ENCODE peak calls at places on chromosomes 13 and 19, in nine cellular contexts. One of them, this sample, is unnamed.

GRCh38 chr13:50130686-50131051 is 115.4 kb downstream of the KCNRG start:
- DNase-seq in NCI-H1930: no peak
- DNase-seq in head of caudate nucleus: no peak
- DNase-seq in activated CD8-positive, alpha-beta T cell treated with anti-CD3 and anti-CD28 coated beads, Interleukin-2, amount 10 ng/mL, durations not matched to agents 7 days and 5 days: no peak
- DNase-seq in lung: no peak
- DNase-seq in neural progenitor cell: peak
- DNase-seq in A673: no peak
- DNase-seq in heart left ventricle: peak
- DNase-seq in upper lobe of right lung: no peak
- DNase-seq in this sample: peak

GRCh38 chr13:33634526-33635111 is 183.3 kb upstream of the RFC3 start:
- DNase-seq in NCI-H1930: no peak
- DNase-seq in head of caudate nucleus: peak
- DNase-seq in activated CD8-positive, alpha-beta T cell treated with anti-CD3 and anti-CD28 coated beads, Interleukin-2, amount 10 ng/mL, durations not matched to agents 7 days and 5 days: no peak
- DNase-seq in lung: no peak
- DNase-seq in neural progenitor cell: no peak
- DNase-seq in A673: no peak
- DNase-seq in heart left ventricle: no peak
- DNase-seq in upper lobe of right lung: no peak
- DNase-seq in this sample: no peak

GRCh38 chr13:77859450-77859849 is 59.2 kb downstream of the EDNRB start:
- DNase-seq in NCI-H1930: no peak
- DNase-seq in head of caudate nucleus: no peak
- DNase-seq in activated CD8-positive, alpha-beta T cell treated with anti-CD3 and anti-CD28 coated beads, Interleukin-2, amount 10 ng/mL, durations not matched to agents 7 days and 5 days: no peak
- DNase-seq in lung: no peak
- DNase-seq in neural progenitor cell: no peak
- DNase-seq in A673: peak
- DNase-seq in heart left ventricle: no peak
- DNase-seq in upper lobe of right lung: no peak
- DNase-seq in this sample: peak

GRCh38 chr13:59086147-59086546 is 1077.6 kb downstream of the DIAPH3 start:
- DNase-seq in NCI-H1930: no peak
- DNase-seq in head of caudate nucleus: no peak
- DNase-seq in activated CD8-positive, alpha-beta T cell treated with anti-CD3 and anti-CD28 coated beads, Interleukin-2, amount 10 ng/mL, durations not matched to agents 7 days and 5 days: no peak
- DNase-seq in lung: no peak
- DNase-seq in neural progenitor cell: no peak
- DNase-seq in A673: peak
- DNase-seq in heart left ventricle: no peak
- DNase-seq in upper lobe of right lung: no peak
- DNase-seq in this sample: peak

GRCh38 chr13:52348983-52349780 is 56.8 kb downstream of the THSD1 start:
- DNase-seq in NCI-H1930: no peak
- DNase-seq in head of caudate nucleus: peak
- DNase-seq in activated CD8-positive, alpha-beta T cell treated with anti-CD3 and anti-CD28 coated beads, Interleukin-2, amount 10 ng/mL, durations not matched to agents 7 days and 5 days: no peak
- DNase-seq in lung: no peak
- DNase-seq in neural progenitor cell: no peak
- DNase-seq in A673: peak
- DNase-seq in heart left ventricle: no peak
- DNase-seq in upper lobe of right lung: no peak
- DNase-seq in this sample: peak

GRCh38 chr13:33676700-33677048 is 141.3 kb upstream of the RFC3 start:
- DNase-seq in NCI-H1930: no peak
- DNase-seq in head of caudate nucleus: peak
- DNase-seq in activated CD8-positive, alpha-beta T cell treated with anti-CD3 and anti-CD28 coated beads, Interleukin-2, amount 10 ng/mL, durations not matched to agents 7 days and 5 days: no peak
- DNase-seq in lung: peak
- DNase-seq in neural progenitor cell: no peak
- DNase-seq in A673: peak
- DNase-seq in heart left ventricle: peak
- DNase-seq in upper lobe of right lung: no peak
- DNase-seq in this sample: peak

GRCh38 chr13:97366172-97366688 is 67.7 kb upstream of the RAP2A start:
- DNase-seq in NCI-H1930: no peak
- DNase-seq in head of caudate nucleus: no peak
- DNase-seq in activated CD8-positive, alpha-beta T cell treated with anti-CD3 and anti-CD28 coated beads, Interleukin-2, amount 10 ng/mL, durations not matched to agents 7 days and 5 days: no peak
- DNase-seq in lung: no peak
- DNase-seq in neural progenitor cell: no peak
- DNase-seq in A673: peak
- DNase-seq in heart left ventricle: no peak
- DNase-seq in upper lobe of right lung: no peak
- DNase-seq in this sample: no peak

GRCh38 chr13:87671031-87671823 is at the start of gene SLITRK5:
- DNase-seq in NCI-H1930: peak
- DNase-seq in head of caudate nucleus: peak
- DNase-seq in activated CD8-positive, alpha-beta T cell treated with anti-CD3 and anti-CD28 coated beads, Interleukin-2, amount 10 ng/mL, durations not matched to agents 7 days and 5 days: peak
- DNase-seq in lung: peak
- DNase-seq in neural progenitor cell: peak
- DNase-seq in A673: peak
- DNase-seq in heart left ventricle: peak
- DNase-seq in upper lobe of right lung: peak
- DNase-seq in this sample: peak

GRCh38 chr13:106033634-106034033 is 501.8 kb downstream of the EFNB2 start:
- DNase-seq in NCI-H1930: no peak
- DNase-seq in head of caudate nucleus: no peak
- DNase-seq in activated CD8-positive, alpha-beta T cell treated with anti-CD3 and anti-CD28 coated beads, Interleukin-2, amount 10 ng/mL, durations not matched to agents 7 days and 5 days: no peak
- DNase-seq in lung: no peak
- DNase-seq in neural progenitor cell: no peak
- DNase-seq in A673: peak
- DNase-seq in heart left ventricle: no peak
- DNase-seq in upper lobe of right lung: no peak
- DNase-seq in this sample: peak

GRCh38 chr19:31317542-31317941 is 31.7 kb downstream of the TSHZ3 start:
- DNase-seq in NCI-H1930: no peak
- DNase-seq in head of caudate nucleus: no peak
- DNase-seq in activated CD8-positive, alpha-beta T cell treated with anti-CD3 and anti-CD28 coated beads, Interleukin-2, amount 10 ng/mL, durations not matched to agents 7 days and 5 days: no peak
- DNase-seq in lung: no peak
- DNase-seq in neural progenitor cell: no peak
- DNase-seq in A673: no peak
- DNase-seq in heart left ventricle: no peak
- DNase-seq in upper lobe of right lung: no peak
- DNase-seq in this sample: no peak

GRCh38 chr13:99071666-99072065 is 93.8 kb upstream of the DOCK9 start:
- DNase-seq in NCI-H1930: no peak
- DNase-seq in head of caudate nucleus: no peak
- DNase-seq in activated CD8-positive, alpha-beta T cell treated with anti-CD3 and anti-CD28 coated beads, Interleukin-2, amount 10 ng/mL, durations not matched to agents 7 days and 5 days: no peak
- DNase-seq in lung: no peak
- DNase-seq in neural progenitor cell: no peak
- DNase-seq in A673: no peak
- DNase-seq in heart left ventricle: no peak
- DNase-seq in upper lobe of right lung: no peak
- DNase-seq in this sample: no peak

GRCh38 chr19:45571457-45572220 is 13.0 kb downstream of the OPA3 start:
- DNase-seq in NCI-H1930: no peak
- DNase-seq in head of caudate nucleus: no peak
- DNase-seq in activated CD8-positive, alpha-beta T cell treated with anti-CD3 and anti-CD28 coated beads, Interleukin-2, amount 10 ng/mL, durations not matched to agents 7 days and 5 days: no peak
- DNase-seq in lung: no peak
- DNase-seq in neural progenitor cell: no peak
- DNase-seq in A673: no peak
- DNase-seq in heart left ventricle: no peak
- DNase-seq in upper lobe of right lung: no peak
- DNase-seq in this sample: no peak

GRCh38 chr19:49894879-49895565 is 1.7 kb downstream of the IL4I1 start:
- DNase-seq in NCI-H1930: no peak
- DNase-seq in head of caudate nucleus: no peak
- DNase-seq in activated CD8-positive, alpha-beta T cell treated with anti-CD3 and anti-CD28 coated beads, Interleukin-2, amount 10 ng/mL, durations not matched to agents 7 days and 5 days: no peak
- DNase-seq in lung: no peak
- DNase-seq in neural progenitor cell: no peak
- DNase-seq in A673: no peak
- DNase-seq in heart left ventricle: no peak
- DNase-seq in upper lobe of right lung: no peak
- DNase-seq in this sample: no peak

GRCh38 chr19:892243-892996 is 567 bp downstream of the MED16 start:
- DNase-seq in NCI-H1930: no peak
- DNase-seq in head of caudate nucleus: no peak
- DNase-seq in activated CD8-positive, alpha-beta T cell treated with anti-CD3 and anti-CD28 coated beads, Interleukin-2, amount 10 ng/mL, durations not matched to agents 7 days and 5 days: peak
- DNase-seq in lung: no peak
- DNase-seq in neural progenitor cell: peak
- DNase-seq in A673: peak
- DNase-seq in heart left ventricle: no peak
- DNase-seq in upper lobe of right lung: no peak
- DNase-seq in this sample: no peak

GRCh38 chr13:39106216-39106995 is 68.2 kb downstream of the NHLRC3 start:
- DNase-seq in NCI-H1930: peak
- DNase-seq in head of caudate nucleus: no peak
- DNase-seq in activated CD8-positive, alpha-beta T cell treated with anti-CD3 and anti-CD28 coated beads, Interleukin-2, amount 10 ng/mL, durations not matched to agents 7 days and 5 days: no peak
- DNase-seq in lung: no peak
- DNase-seq in neural progenitor cell: no peak
- DNase-seq in A673: no peak
- DNase-seq in heart left ventricle: no peak
- DNase-seq in upper lobe of right lung: no peak
- DNase-seq in this sample: no peak

GRCh38 chr19:6011206-6011605 is 33.3 kb upstream of the RANBP3 start:
- DNase-seq in NCI-H1930: no peak
- DNase-seq in head of caudate nucleus: no peak
- DNase-seq in activated CD8-positive, alpha-beta T cell treated with anti-CD3 and anti-CD28 coated beads, Interleukin-2, amount 10 ng/mL, durations not matched to agents 7 days and 5 days: no peak
- DNase-seq in lung: no peak
- DNase-seq in neural progenitor cell: no peak
- DNase-seq in A673: no peak
- DNase-seq in heart left ventricle: no peak
- DNase-seq in upper lobe of right lung: no peak
- DNase-seq in this sample: no peak

GRCh38 chr13:80547341-80547740 is 206.4 kb upstream of the SPRY2 start:
- DNase-seq in NCI-H1930: no peak
- DNase-seq in head of caudate nucleus: no peak
- DNase-seq in activated CD8-positive, alpha-beta T cell treated with anti-CD3 and anti-CD28 coated beads, Interleukin-2, amount 10 ng/mL, durations not matched to agents 7 days and 5 days: no peak
- DNase-seq in lung: no peak
- DNase-seq in neural progenitor cell: no peak
- DNase-seq in A673: no peak
- DNase-seq in heart left ventricle: no peak
- DNase-seq in upper lobe of right lung: no peak
- DNase-seq in this sample: no peak

GRCh38 chr13:25778808-25779207 is 273.0 kb downstream of the SHISA2 start:
- DNase-seq in NCI-H1930: no peak
- DNase-seq in head of caudate nucleus: no peak
- DNase-seq in activated CD8-positive, alpha-beta T cell treated with anti-CD3 and anti-CD28 coated beads, Interleukin-2, amount 10 ng/mL, durations not matched to agents 7 days and 5 days: no peak
- DNase-seq in lung: no peak
- DNase-seq in neural progenitor cell: no peak
- DNase-seq in A673: no peak
- DNase-seq in heart left ventricle: no peak
- DNase-seq in upper lobe of right lung: no peak
- DNase-seq in this sample: no peak

GRCh38 chr13:40665061-40665753 is 1.2 kb downstream of the FOXO1 start:
- DNase-seq in NCI-H1930: no peak
- DNase-seq in head of caudate nucleus: peak
- DNase-seq in activated CD8-positive, alpha-beta T cell treated with anti-CD3 and anti-CD28 coated beads, Interleukin-2, amount 10 ng/mL, durations not matched to agents 7 days and 5 days: peak
- DNase-seq in lung: peak
- DNase-seq in neural progenitor cell: peak
- DNase-seq in A673: peak
- DNase-seq in heart left ventricle: peak
- DNase-seq in upper lobe of right lung: peak
- DNase-seq in this sample: no peak

GRCh38 chr13:107242138-107242537 is 674.2 kb upstream of the ARGLU1 start:
- DNase-seq in NCI-H1930: no peak
- DNase-seq in head of caudate nucleus: no peak
- DNase-seq in activated CD8-positive, alpha-beta T cell treated with anti-CD3 and anti-CD28 coated beads, Interleukin-2, amount 10 ng/mL, durations not matched to agents 7 days and 5 days: no peak
- DNase-seq in lung: no peak
- DNase-seq in neural progenitor cell: no peak
- DNase-seq in A673: no peak
- DNase-seq in heart left ventricle: no peak
- DNase-seq in upper lobe of right lung: no peak
- DNase-seq in this sample: no peak

GRCh38 chr19:45729774-45730388 is 815 bp downstream of the FBXO46 start:
- DNase-seq in NCI-H1930: no peak
- DNase-seq in head of caudate nucleus: peak
- DNase-seq in activated CD8-positive, alpha-beta T cell treated with anti-CD3 and anti-CD28 coated beads, Interleukin-2, amount 10 ng/mL, durations not matched to agents 7 days and 5 days: no peak
- DNase-seq in lung: no peak
- DNase-seq in neural progenitor cell: no peak
- DNase-seq in A673: no peak
- DNase-seq in heart left ventricle: no peak
- DNase-seq in upper lobe of right lung: no peak
- DNase-seq in this sample: no peak

GRCh38 chr19:3368848-3369336 is 2.5 kb downstream of the NFIC start:
- DNase-seq in NCI-H1930: no peak
- DNase-seq in head of caudate nucleus: no peak
- DNase-seq in activated CD8-positive, alpha-beta T cell treated with anti-CD3 and anti-CD28 coated beads, Interleukin-2, amount 10 ng/mL, durations not matched to agents 7 days and 5 days: no peak
- DNase-seq in lung: no peak
- DNase-seq in neural progenitor cell: no peak
- DNase-seq in A673: no peak
- DNase-seq in heart left ventricle: no peak
- DNase-seq in upper lobe of right lung: no peak
- DNase-seq in this sample: no peak

GRCh38 chr13:51315658-51316057 is 23.8 kb upstream of the SERPINE3 start:
- DNase-seq in NCI-H1930: no peak
- DNase-seq in head of caudate nucleus: no peak
- DNase-seq in activated CD8-positive, alpha-beta T cell treated with anti-CD3 and anti-CD28 coated beads, Interleukin-2, amount 10 ng/mL, durations not matched to agents 7 days and 5 days: no peak
- DNase-seq in lung: no peak
- DNase-seq in neural progenitor cell: peak
- DNase-seq in A673: peak
- DNase-seq in heart left ventricle: no peak
- DNase-seq in upper lobe of right lung: no peak
- DNase-seq in this sample: peak

GRCh38 chr13:59531571-59532091 is 632.1 kb downstream of the DIAPH3 start:
- DNase-seq in NCI-H1930: no peak
- DNase-seq in head of caudate nucleus: peak
- DNase-seq in activated CD8-positive, alpha-beta T cell treated with anti-CD3 and anti-CD28 coated beads, Interleukin-2, amount 10 ng/mL, durations not matched to agents 7 days and 5 days: peak
- DNase-seq in lung: peak
- DNase-seq in neural progenitor cell: peak
- DNase-seq in A673: peak
- DNase-seq in heart left ventricle: peak
- DNase-seq in upper lobe of right lung: peak
- DNase-seq in this sample: peak

GRCh38 chr13:102707465-102707864 is 12.6 kb upstream of the METTL21C start:
- DNase-seq in NCI-H1930: no peak
- DNase-seq in head of caudate nucleus: no peak
- DNase-seq in activated CD8-positive, alpha-beta T cell treated with anti-CD3 and anti-CD28 coated beads, Interleukin-2, amount 10 ng/mL, durations not matched to agents 7 days and 5 days: no peak
- DNase-seq in lung: no peak
- DNase-seq in neural progenitor cell: no peak
- DNase-seq in A673: peak
- DNase-seq in heart left ventricle: no peak
- DNase-seq in upper lobe of right lung: no peak
- DNase-seq in this sample: peak

This sample was measured in skeletal muscle cell.